ENCODE peak calls at places on chromosomes 13 and 19, in six cellular contexts. P is thoracic aorta; W is stimulated activated CD4-positive, alpha-beta T cell treated with anti-CD3 and anti-CD28 coated beads, Interleukin-4, amount 100 ng/mL, for 48 hours; J is caudate nucleus; T is NCI-H187 treated with DMSO at 0.1 percent for 48 hours; Z is stimulated activated CD8-positive, alpha-beta memory T cell treated with anti-CD3 and anti-CD28 coated beads, Interleukin-15, amount 100 ng/mL, for 1 hour. I is an unnamed sample.

GRCh38 chr19:18488838-18489626 is 32.8 kb downstream of the ELL start:
- DNase-seq in Z (no peak), T (no peak), J (peak; percentile 81), P (no peak), W (no peak), I (no peak)

GRCh38 chr13:51585234-51585672 is 991 bp downstream of the WDFY2 start:
- DNase-seq in P (no peak), J (no peak), T (no peak), Z (no peak), W (no peak), I (no peak)

GRCh38 chr19:51002542-51003311 is 1.3 kb upstream of the KLK8 start:
- DNase-seq in J (no peak), Z (no peak), T (no peak), W (peak; percentile 17), P (no peak), I (no peak)

GRCh38 chr19:489418-490196 is 6.7 kb upstream of the MADCAM1 start:
- DNase-seq in W (no peak), T (no peak), P (no peak), J (no peak), Z (no peak), I (no peak)

GRCh38 chr13:51556740-51557139 is 27.5 kb upstream of the WDFY2 start:
- DNase-seq in W (no peak), T (no peak), J (no peak), P (no peak), Z (no peak), I (no peak)

GRCh38 chr19:30785728-30786127 is 413.5 kb downstream of the ZNF536 start:
- DNase-seq in W (no peak), Z (no peak), T (no peak), J (no peak), P (no peak), I (no peak)

GRCh38 chr19:38359242-38360021 is 14.9 kb upstream of the PSMD8 start:
- DNase-seq in T (no peak), P (no peak), Z (no peak), W (no peak), J (no peak), I (no peak)

GRCh38 chr19:17950310-17951150 is 16.4 kb upstream of the KCNN1 start:
- DNase-seq in Z (no peak), P (no peak), J (no peak), T (no peak), W (no peak), I (no peak)

GRCh38 chr13:31328549-31329229 is 128.9 kb downstream of the B3GLCT start:
- DNase-seq in P (no peak), J (no peak), T (no peak), W (no peak), Z (no peak), I (no peak)

GRCh38 chr13:75458696-75459422 is 23.1 kb downstream of the TBC1D4 start:
- DNase-seq in P (no peak), Z (no peak), J (no peak), T (no peak), W (no peak), I (no peak)

GRCh38 chr13:105960326-105960725 is 575.1 kb downstream of the EFNB2 start:
- DNase-seq in Z (no peak), W (no peak), P (no peak), T (no peak), J (no peak), I (no peak)